ENCODE peak calls at places on chromosomes 11 and 22, in ten cellular contexts. Z is upper lobe of left lung, V is HCT116, D is stomach, A is spleen, U is breast epithelium, F is K562, J is suprapubic skin, K is esophagus muscularis mucosa, O is transverse colon. X is an unnamed sample.

GRCh38 chr22:37196539-37197450 is 8.7 kb upstream of the C1QTNF6 start:
- DNase-seq in J (peak), K (no peak), F (no peak), V (peak), O (peak), Z (peak), D (peak), U (peak), A (peak), X (no peak)

GRCh38 chr22:27603823-27604190 is 197.7 kb downstream of the MN1 start:
- DNase-seq in Z (no peak), V (no peak), U (no peak), D (no peak), K (no peak), F (no peak), O (no peak), A (peak), J (no peak), X (no peak)

GRCh38 chr11:134416726-134417125 is 4.7 kb upstream of the B3GAT1 start:
- DNase-seq in K (no peak), D (no peak), A (peak), V (no peak), Z (no peak), U (no peak), O (no peak), F (no peak), J (no peak), X (no peak)

GRCh38 chr11:57426754-57427691 is at the start of gene SLC43A3:
- DNase-seq in O (peak), K (peak), Z (peak), F (peak), J (peak), D (peak), U (peak), V (no peak), A (peak), X (peak)

GRCh38 chr22:29330753-29331152 is 15.3 kb upstream of the RASL10A start:
- DNase-seq in A (no peak), O (no peak), V (no peak), U (no peak), F (no peak), J (no peak), K (no peak), Z (no peak), D (no peak), X (no peak)

GRCh38 chr11:64356498-64357411 is 2.2 kb upstream of the RPS6KA4 start:
- DNase-seq in O (no peak), U (no peak), J (no peak), D (peak), F (peak), K (no peak), A (no peak), Z (no peak), V (peak), X (no peak)

GRCh38 chr22:40449676-40450035 is 79.3 kb downstream of the SGSM3 start:
- DNase-seq in K (no peak), D (no peak), O (no peak), J (no peak), F (no peak), A (no peak), Z (no peak), V (no peak), U (no peak), X (no peak)

GRCh38 chr11:121894581-121894980 is 221.4 kb downstream of the BLID start:
- DNase-seq in Z (no peak), O (no peak), U (no peak), K (no peak), F (no peak), J (no peak), D (no peak), V (no peak), A (no peak), X (no peak)

GRCh38 chr11:19432370-19433163 is 191.8 kb upstream of the E2F8 start:
- DNase-seq in K (peak), A (no peak), F (no peak), U (no peak), Z (no peak), D (no peak), O (peak), V (no peak), J (no peak), X (no peak)

GRCh38 chr11:45233121-45233803 is 52.9 kb downstream of the SYT13 start:
- DNase-seq in F (peak), V (peak), D (peak), K (no peak), Z (peak), O (peak), U (peak), J (peak), A (peak), X (no peak)

GRCh38 chr11:130023204-130023603 is 20.6 kb upstream of the PRDM10 start:
- DNase-seq in D (no peak), V (peak), U (no peak), F (no peak), J (no peak), Z (no peak), K (no peak), A (no peak), O (no peak), X (no peak)

GRCh38 chr11:68380786-68381622 is 68.6 kb downstream of the LRP5 start:
- DNase-seq in F (no peak), Z (no peak), J (no peak), K (no peak), A (no peak), V (no peak), O (no peak), U (peak), D (no peak), X (no peak)

GRCh38 chr11:35529971-35530495 is 4.6 kb upstream of the PAMR1 start:
- DNase-seq in A (no peak), J (no peak), K (no peak), Z (no peak), V (no peak), U (peak), D (no peak), O (no peak), F (no peak), X (no peak)

GRCh38 chr11:16923987-16924386 is 90.2 kb downstream of the PLEKHA7 start:
- DNase-seq in F (no peak), Z (no peak), V (no peak), U (no peak), J (no peak), O (peak), K (no peak), D (peak), A (no peak), X (no peak)

GRCh38 chr11:16926868-16927267 is 87.3 kb downstream of the PLEKHA7 start:
- DNase-seq in A (no peak), Z (no peak), U (no peak), O (no peak), V (no peak), J (no peak), K (no peak), F (no peak), D (no peak), X (no peak)

GRCh38 chr11:16924462-16924825 is 89.8 kb downstream of the PLEKHA7 start:
- DNase-seq in U (no peak), O (no peak), J (no peak), K (no peak), F (no peak), V (no peak), Z (no peak), A (no peak), D (no peak), X (no peak)

GRCh38 chr11:16925495-16926065 is 88.6 kb downstream of the PLEKHA7 start:
- DNase-seq in Z (peak), K (no peak), F (no peak), V (peak), D (no peak), O (peak), A (peak), U (peak), J (no peak), X (no peak)

DNA sequence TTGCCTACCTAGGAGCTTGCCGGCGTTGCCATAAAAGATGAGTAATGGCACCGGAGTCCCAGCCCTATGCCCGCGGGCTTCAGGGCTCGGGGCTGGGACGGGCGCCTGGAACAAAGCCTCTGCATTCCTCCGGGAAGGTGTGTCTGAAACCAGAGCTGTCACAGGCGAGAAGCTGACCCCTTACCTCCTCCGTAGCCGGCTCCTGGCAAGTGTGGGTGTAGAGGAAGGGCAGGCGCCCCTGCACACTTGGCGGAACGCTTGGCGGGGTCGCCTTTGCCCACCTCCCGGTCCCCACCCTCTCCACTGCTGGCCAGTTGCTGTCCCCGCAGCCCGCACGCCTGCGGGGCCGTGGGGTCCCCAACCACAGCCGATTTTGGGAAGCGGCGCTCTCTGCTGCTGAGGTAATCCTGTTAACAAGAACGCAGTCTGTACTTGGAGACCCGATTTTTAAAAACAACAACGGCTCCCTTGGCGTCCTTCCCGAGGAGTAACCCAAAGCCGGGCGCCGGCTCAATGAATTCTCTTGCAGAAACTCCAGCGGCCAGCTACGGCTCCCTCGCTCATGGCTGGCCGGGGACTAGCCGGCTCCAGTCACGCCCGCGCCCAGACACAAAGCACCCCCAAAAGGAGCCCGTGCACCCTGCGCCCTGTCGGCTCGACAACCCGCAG is 89.3 kb downstream of the PLEKHA7 start:
- DNase-seq in A (no peak), F (no peak), U (peak), J (no peak), D (peak), Z (peak), K (no peak), O (peak), V (peak), X (no peak)
- TF ChIP-seq POLR2AphosphoS5 in A (no peak), F (no peak), U (no peak), J (no peak), D (no peak), Z (no peak), K (no peak), O (peak), V (peak), X (no peak)

GRCh38 chr22:31107206-31108118 is at the start of gene SELENOM:
- DNase-seq in F (peak), U (peak), J (peak), K (peak), O (peak), Z (peak), V (peak), D (peak), A (peak), X (no peak)
- TF ChIP-seq POLR2A in F (no peak), U (peak), J (peak), K (peak), O (peak), Z (peak), V (no peak), D (no peak), A (no peak), X (peak)

DNA sequence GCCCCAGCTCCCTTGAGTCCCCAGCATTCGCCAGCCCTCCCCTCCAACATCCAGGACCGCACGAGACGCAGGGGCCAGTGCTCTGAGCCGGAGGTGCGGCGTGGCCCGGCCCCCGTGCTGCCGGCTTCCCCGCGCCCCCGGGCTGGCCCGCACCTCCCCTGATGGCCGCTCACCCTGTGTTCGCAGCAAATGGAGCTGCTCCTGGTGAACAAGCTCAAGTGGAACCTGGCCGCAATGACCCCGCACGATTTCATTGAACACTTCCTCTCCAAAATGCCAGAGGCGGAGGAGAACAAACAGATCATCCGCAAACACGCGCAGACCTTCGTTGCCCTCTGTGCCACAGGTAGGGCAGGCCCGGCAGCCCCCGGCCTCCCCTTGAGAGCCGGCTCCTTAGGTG is 2.7 kb downstream of the CCND1 start:
- DNase-seq in J (peak), A (no peak), Z (no peak), U (no peak), D (no peak), F (no peak), K (no peak), O (no peak), V (no peak), X (no peak)
- TF ChIP-seq POLR2AphosphoS5 in J (no peak), A (no peak), Z (no peak), U (no peak), D (no peak), F (no peak), K (no peak), O (no peak), V (no peak), X (no peak)

DNA sequence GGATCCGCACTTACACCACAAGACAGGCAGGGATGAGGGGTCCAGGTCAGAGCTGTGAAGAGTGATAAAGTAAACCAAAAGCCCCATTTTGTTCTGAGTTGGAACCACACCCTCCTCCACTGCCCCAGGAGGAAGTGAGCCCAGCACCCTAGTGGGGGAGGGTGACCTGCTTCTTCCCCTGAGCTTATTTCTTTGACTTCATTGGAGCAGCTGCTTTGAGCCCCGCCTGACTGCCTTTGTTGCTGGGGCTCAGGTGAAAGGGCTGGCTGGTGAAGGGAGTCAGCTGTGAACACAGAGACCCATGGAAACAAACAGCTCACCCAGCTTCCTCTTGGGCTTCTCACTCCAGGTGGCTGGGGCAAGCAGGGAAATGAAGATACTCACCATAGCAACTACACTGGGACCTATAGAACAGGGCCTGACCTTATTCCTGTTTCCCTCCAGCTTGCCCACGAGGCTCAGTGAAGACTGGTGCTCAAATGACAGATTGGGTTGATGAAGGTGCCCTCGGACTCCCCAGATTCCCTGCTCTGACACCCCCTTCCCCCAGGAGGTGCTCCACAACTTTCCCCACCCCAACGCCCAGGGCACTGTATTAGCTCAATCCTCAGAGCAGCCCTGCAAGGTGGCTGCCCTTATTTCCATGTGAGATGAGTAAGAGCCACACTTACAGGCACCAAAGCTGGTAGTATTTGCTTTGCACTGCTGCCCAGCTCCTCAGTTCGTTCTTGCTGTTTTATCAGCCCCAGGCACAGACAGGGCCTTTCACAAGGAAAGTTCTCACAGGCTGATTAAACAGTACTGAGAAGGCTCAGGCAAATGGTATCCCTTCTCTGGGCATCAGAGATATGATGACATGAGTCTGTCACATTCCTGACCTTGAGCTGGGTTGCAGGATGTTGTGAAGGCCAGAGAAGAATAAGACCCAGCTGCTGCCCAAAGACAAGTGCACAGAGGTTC is 2.4 kb downstream of the UCP2 start:
- DNase-seq in V (no peak), U (peak), K (no peak), F (peak), J (no peak), Z (peak), O (peak), A (peak), D (peak), X (no peak)
- TF ChIP-seq POLR2A in V (no peak), U (no peak), K (no peak), F (no peak), J (no peak), Z (peak), O (no peak), A (no peak), D (no peak), X (no peak)

GRCh38 chr11:12164061-12165014 is 53.9 kb downstream of the MICAL2 start:
- DNase-seq in V (peak), F (no peak), A (no peak), O (peak), D (no peak), J (no peak), U (peak), Z (no peak), K (no peak), X (no peak)
- TF ChIP-seq POLR2AphosphoS5 in V (no peak), F (no peak), A (no peak), O (peak), D (no peak), J (no peak), U (no peak), Z (no peak), K (peak), X (no peak)

GRCh38 chr11:47768090-47768620 is 1.0 kb upstream of the FNBP4 start:
- DNase-seq in Z (peak), J (peak), U (peak), K (no peak), A (peak), O (peak), D (peak), F (peak), V (no peak), X (no peak)

GRCh38 chr11:47765086-47765485 is 2.1 kb downstream of the FNBP4 start:
- DNase-seq in J (no peak), K (no peak), Z (no peak), O (no peak), F (no peak), V (no peak), A (no peak), D (no peak), U (no peak), X (no peak)

GRCh38 chr11:47766363-47767227 is 546 bp downstream of the FNBP4 start:
- DNase-seq in K (peak), Z (peak), V (no peak), U (peak), O (peak), F (peak), A (peak), J (peak), D (peak), X (no peak)
- TF ChIP-seq POLR2A in K (no peak), Z (no peak), V (no peak), U (no peak), O (no peak), F (no peak), A (no peak), J (no peak), D (no peak), X (no peak)

GRCh38 chr22:39242389-39242808 is 2.4 kb downstream of the PDGFB start:
- DNase-seq in A (no peak), U (no peak), D (no peak), O (no peak), Z (no peak), V (no peak), J (no peak), F (peak), K (no peak), X (no peak)
- TF ChIP-seq POLR2AphosphoS5 in A (no peak), U (no peak), D (no peak), O (no peak), Z (no peak), V (no peak), J (no peak), F (no peak), K (no peak), X (no peak)

GRCh38 chr11:73876424-73877300 is at the start of the genes COA4 and PAAF1:
- DNase-seq in K (peak), V (peak), Z (peak), J (peak), A (peak), D (peak), O (peak), F (peak), U (peak), X (peak)
- TF ChIP-seq POLR2A in K (no peak), V (peak), Z (peak), J (no peak), A (no peak), D (no peak), O (peak), F (peak), U (peak), X (no peak)

GRCh38 chr11:95650271-95650670 is 139.3 kb downstream of the FAM76B start:
- DNase-seq in D (no peak), U (no peak), Z (no peak), V (no peak), K (no peak), F (no peak), O (no peak), A (no peak), J (no peak), X (no peak)

GRCh38 chr11:95652002-95652472 is 137.5 kb downstream of the FAM76B start:
- DNase-seq in J (no peak), A (no peak), O (no peak), U (no peak), D (no peak), Z (no peak), F (no peak), K (no peak), V (no peak), X (no peak)

GRCh38 chr11:95647355-95647754 is 142.2 kb downstream of the FAM76B start:
- DNase-seq in Z (no peak), O (no peak), V (no peak), A (no peak), U (peak), F (no peak), K (no peak), J (no peak), D (no peak), X (no peak)

GRCh38 chr11:95653099-95653498 is 136.5 kb downstream of the FAM76B start:
- DNase-seq in O (no peak), A (no peak), V (no peak), J (no peak), D (no peak), U (no peak), F (no peak), K (no peak), Z (no peak), X (no peak)

DNA sequence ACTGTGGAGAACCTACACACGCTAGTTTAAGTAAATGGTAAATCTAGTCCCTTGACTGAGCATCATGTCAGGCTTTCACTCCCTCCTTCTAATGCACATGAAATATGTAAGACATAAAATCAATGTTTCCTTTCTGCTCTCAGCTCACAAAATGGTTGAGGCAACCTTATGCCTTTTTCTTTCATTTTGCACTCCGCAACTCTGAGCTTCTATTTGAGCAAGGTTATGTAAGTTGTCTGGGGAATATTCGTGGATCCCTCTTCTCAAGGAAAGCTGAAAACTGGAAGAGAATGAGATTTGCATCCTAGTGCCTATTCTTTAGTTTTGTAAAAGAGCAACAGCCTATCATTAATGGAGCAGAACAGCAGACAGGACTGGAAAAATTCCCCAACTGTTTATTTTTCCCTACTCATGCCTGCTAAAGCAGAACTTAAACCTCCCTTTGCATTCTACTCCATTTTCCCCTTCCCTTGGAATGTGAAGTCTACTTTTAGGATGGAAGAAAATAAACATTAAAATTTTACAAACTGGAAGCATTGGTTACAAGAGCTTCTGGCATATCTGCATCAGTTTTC is 141.7 kb downstream of the FAM76B start:
- DNase-seq in O (no peak), J (no peak), F (no peak), A (no peak), K (no peak), Z (no peak), V (no peak), U (no peak), D (no peak), X (no peak)
- TF ChIP-seq POLR2AphosphoS5 in O (no peak), J (no peak), F (no peak), A (no peak), K (no peak), Z (no peak), V (no peak), U (no peak), D (no peak), X (no peak)

X was measured in vagina.